ENCODE peak calls at places on chromosomes 2 and 18, in nine cellular contexts. O is effector memory CD8-positive, alpha-beta T cell; V is left cardiac atrium; I is activated CD8-positive, alpha-beta memory T cell treated with anti-CD3 and anti-CD28 coated beads for 1 hour; A is omental fat pad; D is GM20000; B is LoVo; P is ELF-1; Q is activated CD4-positive, alpha-beta T cell treated with anti-CD3 and anti-CD28 coated beads, Interleukin-2, amount 10 ng/mL, durations not matched to agents 7 days and 5 days. F is an unnamed sample.

GRCh38 chr2:235286624-235287368 is 207.0 kb upstream of the AGAP1 start:
- DNase-seq in I (no peak), A (no peak), B (no peak), V (no peak), P (no peak), O (no peak), Q (no peak), D (no peak), F (no peak)

GRCh38 chr2:101305492-101306123 is 2.9 kb downstream of the RNF149 start:
- DNase-seq in I (no peak), D (no peak), P (no peak), A (no peak), B (no peak), V (no peak), O (no peak), Q (no peak), F (no peak)

GRCh38 chr18:34729264-34729663 is 19.2 kb downstream of the DTNA start:
- DNase-seq in V (no peak), I (no peak), O (no peak), P (peak; percentile 57), A (no peak), D (peak; percentile 14), Q (no peak), B (peak; percentile 25), F (peak; percentile 73)

GRCh38 chr2:25251461-25252273 is 83.3 kb upstream of the POMC start:
- DNase-seq in Q (no peak), I (no peak), V (peak; percentile 59), O (peak; percentile 35), A (no peak), B (no peak), P (peak; percentile 89), D (peak; percentile 91), F (peak; percentile 87)

GRCh38 chr2:156728328-156728727 is 292.1 kb downstream of the GPD2 start:
- DNase-seq in V (no peak), Q (no peak), O (no peak), P (no peak), D (no peak), I (no peak), A (no peak), B (no peak), F (no peak)

GRCh38 chr2:231820786-231821303 is 34.6 kb downstream of the COPS7B start:
- DNase-seq in A (no peak), P (no peak), D (no peak), V (no peak), B (no peak), I (no peak), O (no peak), Q (no peak), F (no peak)

GRCh38 chr2:30732376-30732775 is 74.9 kb downstream of the CAPN13 start:
- DNase-seq in D (no peak), A (no peak), Q (no peak), P (no peak), I (no peak), B (no peak), V (no peak), O (no peak), F (peak; percentile 32)

GRCh38 chr2:100819365-100820345 is at the start of gene NPAS2:
- DNase-seq in V (peak; percentile 64), O (no peak), I (no peak), B (peak; percentile 29), P (peak; percentile 5), D (peak; percentile 36), A (no peak), Q (peak; percentile 39), F (peak; percentile 75)

GRCh38 chr2:212911011-212911410 is 240.4 kb downstream of the IKZF2 start:
- DNase-seq in D (no peak), V (no peak), O (no peak), I (no peak), B (no peak), A (no peak), P (no peak), Q (no peak), F (no peak)

GRCh38 chr18:48488388-48488850 is 50.4 kb upstream of the CTIF start:
- DNase-seq in Q (no peak), B (peak; percentile 83), A (peak; percentile 45), D (no peak), O (no peak), I (no peak), P (peak; percentile 83), V (peak; percentile 91), F (peak; percentile 79)

GRCh38 chr18:60020107-60020925 is 120.5 kb downstream of the PMAIP1 start:
- DNase-seq in I (no peak), D (no peak), P (no peak), Q (no peak), O (no peak), B (no peak), A (no peak), V (no peak), F (peak; percentile 50)

GRCh38 chr2:77013932-77014331 is 508.2 kb downstream of the LRRTM4 start:
- DNase-seq in P (no peak), Q (no peak), A (no peak), O (no peak), I (no peak), B (no peak), D (no peak), V (no peak), F (no peak)